ENCODE peak calls at places on chromosomes 16 and 17, in four cellular contexts. P is K562, B is ovary, E is A549. L is an unnamed sample.

GRCh38 chr17:17837966-17838962 is 1.5 kb upstream of the SREBF1 start:
- DNase-seq in B (peak; percentile 64), E (peak; percentile 85), P (peak; percentile 82), L (peak; percentile 71)

GRCh38 chr17:42683407-42684031 is 1.2 kb downstream of the CNTNAP1 start:
- DNase-seq in P (no peak), B (peak; percentile 51), E (no peak), L (no peak)

GRCh38 chr17:65198653-65199382 is 61.6 kb downstream of the RGS9 start:
- DNase-seq in E (peak; percentile 73), B (no peak), P (peak; percentile 62), L (no peak)

GRCh38 chr16:71229344-71229743 is 1.2 kb downstream of the HYDIN start:
- DNase-seq in B (no peak), P (no peak), E (no peak), L (no peak)

GRCh38 chr17:9768381-9768934 is 22.9 kb downstream of the DHRS7C start:
- DNase-seq in P (peak; percentile 21), B (no peak), E (peak; percentile 60), L (no peak)

GRCh38 chr17:75785770-75786538 is 1.3 kb downstream of the UNK start:
- DNase-seq in P (peak; percentile 50), E (no peak), B (no peak), L (no peak)

GRCh38 chr17:70288540-70289290 is 119.4 kb downstream of the KCNJ2 start:
- DNase-seq in P (no peak), E (no peak), B (no peak), L (no peak)

GRCh38 chr17:48241131-48241591 is 133.6 kb downstream of the SNX11 start:
- DNase-seq in B (no peak), E (peak; percentile 90), P (peak; percentile 91), L (peak; percentile 7)

GRCh38 chr17:19003543-19003965 is 1.0 kb downstream of the FAM83G start:
- DNase-seq in B (no peak), P (no peak), E (no peak), L (no peak)

GRCh38 chr17:73646409-73647305 is 2.4 kb upstream of the SDK2 start:
- DNase-seq in B (no peak), P (peak; percentile 20), E (peak; percentile 50), L (no peak)

GRCh38 chr16:7335991-7336634 is 3.5 kb downstream of the RBFOX1 start:
- DNase-seq in E (no peak), P (no peak), B (no peak), L (no peak)

GRCh38 chr16:55331648-55332185 is 7.7 kb downstream of the IRX6 start:
- DNase-seq in P (no peak), E (no peak), B (no peak), L (no peak)

GRCh38 chr16:71726491-71727319 is 2.2 kb upstream of the PHLPP2 start:
- DNase-seq in P (no peak), B (no peak), E (no peak), L (no peak)

GRCh38 chr16:77211880-77212735 is 12.9 kb downstream of the SYCE1L start:
- DNase-seq in B (peak; percentile 76), E (peak; percentile 86), P (peak; percentile 55), L (no peak)

GRCh38 chr17:45138911-45139532 is 3.5 kb downstream of the ACBD4 start:
- DNase-seq in B (peak; percentile 29), P (no peak), E (no peak), L (no peak)

GRCh38 chr16:6897910-6898475 is 434.7 kb upstream of the RBFOX1 start:
- DNase-seq in B (no peak), P (no peak), E (no peak), L (no peak)

GRCh38 chr17:48352630-48353029 is 77.4 kb downstream of the SKAP1 start:
- DNase-seq in B (no peak), E (no peak), P (no peak), L (no peak)

GRCh38 chr16:15498427-15499175 is 64.2 kb downstream of the BMERB1 start:
- DNase-seq in B (no peak), E (no peak), P (no peak), L (no peak)

GRCh38 chr16:66502020-66502913 is 47.7 kb downstream of the TK2 start:
- DNase-seq in B (peak; percentile 91), E (peak; percentile 47), P (no peak), L (peak; percentile 88)

GRCh38 chr17:26731005-26731921 is 562.7 kb upstream of the WSB1 start:
- DNase-seq in B (no peak), P (no peak), E (no peak), L (no peak)

GRCh38 chr17:35811759-35812158 is 2.5 kb downstream of the TAF15 start:
- DNase-seq in E (no peak), P (no peak), B (no peak), L (no peak)
- TF ChIP-seq POLR2A in E (no peak), P (no peak), B (no peak), L (no peak)

DNA sequence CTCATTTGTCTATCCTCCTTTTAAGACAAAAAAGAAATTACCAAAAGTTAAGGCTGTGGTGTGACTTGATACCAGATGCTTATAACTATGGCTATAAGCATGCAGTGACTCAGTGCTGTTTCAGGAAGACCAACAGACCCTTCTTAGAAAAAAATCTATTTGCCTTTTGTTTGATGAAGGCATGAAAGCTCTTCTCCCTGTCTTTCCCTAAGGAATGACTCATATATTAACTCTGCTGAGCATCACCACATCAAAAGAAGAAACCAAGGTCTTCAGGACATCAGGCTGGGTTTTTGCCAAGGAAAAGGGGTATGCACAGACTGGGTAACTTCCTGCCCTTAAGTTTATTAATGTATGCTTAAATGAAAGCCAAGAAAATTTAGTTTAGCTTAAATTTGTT is 47.1 kb downstream of the VMP1 start:
- DNase-seq in B (no peak), P (peak; percentile 46), E (peak; percentile 99), L (no peak)
- H3K4me1 ChIP-seq in B (peaks cover 5% of the 10 kb centered on the region), P (peaks cover 5% of the 10 kb centered on the region), E (peaks cover 84% of the 10 kb centered on the region), L (peaks cover 46% of the 10 kb centered on the region)

GRCh38 chr17:55284001-55284884 is 19.5 kb downstream of the HLF start:
- DNase-seq in B (no peak), P (no peak), E (no peak), L (no peak)

GRCh38 chr17:55282379-55282702 is 17.6 kb downstream of the HLF start:
- DNase-seq in E (no peak), P (no peak), B (no peak), L (no peak)

GRCh38 chr17:55284944-55285339 is 20.2 kb downstream of the HLF start:
- DNase-seq in B (no peak), E (no peak), P (no peak), L (no peak)

GRCh38 chr17:55281592-55282378 is 17.0 kb downstream of the HLF start:
- DNase-seq in P (no peak), E (no peak), B (no peak), L (no peak)

DNA sequence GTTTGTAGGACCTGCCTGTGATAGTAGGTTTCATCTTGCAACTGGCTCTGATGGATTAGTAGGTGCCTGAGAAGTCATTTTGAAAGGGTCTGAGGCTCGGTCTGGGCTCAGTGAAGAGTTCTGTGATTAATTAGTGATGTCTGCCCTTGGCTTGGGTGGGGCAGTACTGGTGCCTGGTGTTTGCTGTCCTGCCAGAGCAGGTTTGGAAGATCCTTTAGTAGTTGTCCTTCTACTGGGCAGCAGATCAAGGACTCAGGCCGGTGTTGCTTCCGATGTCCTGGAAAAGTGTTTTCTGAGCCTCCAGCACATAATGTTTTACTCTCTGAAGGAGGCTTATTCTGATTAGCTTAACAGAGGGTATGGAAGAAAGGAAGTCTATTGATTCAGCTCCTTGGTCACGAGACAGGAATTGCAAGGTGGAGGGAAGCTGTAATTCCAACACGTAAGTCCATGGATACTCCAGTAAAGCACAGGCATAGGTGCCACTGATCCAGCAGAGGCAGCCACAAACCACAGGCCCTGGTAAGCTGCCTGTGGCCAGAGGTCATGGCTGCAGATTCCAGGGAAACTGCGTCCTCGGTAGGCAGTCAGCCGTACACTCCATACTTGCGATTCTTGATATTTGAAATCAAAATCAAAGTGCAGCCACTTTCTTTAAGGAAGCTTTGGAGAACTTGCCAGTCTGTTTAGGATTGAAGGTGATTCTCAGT is 18.7 kb downstream of the HLF start:
- DNase-seq in E (no peak), P (no peak), B (no peak), L (no peak)
- TF ChIP-seq EP300 in E (no peak), P (no peak), B (no peak), L (no peak)

GRCh38 chr17:50634123-50634914 is at the start of gene ABCC3:
- DNase-seq in B (no peak), P (no peak), E (peak; percentile 87), L (no peak)
- TF ChIP-seq POLR2A in B (no peak), P (no peak), E (peak; percentile 63), L (no peak)

GRCh38 chr17:76886395-76886794 is 18.2 kb downstream of the MGAT5B start:
- DNase-seq in B (no peak), P (no peak), E (no peak), L (no peak)
- H3K4me1 ChIP-seq in B (no peaks in the 10 kb centered on the region), P (no peaks in the 10 kb centered on the region), E (no peaks in the 10 kb centered on the region), L (no peaks in the 10 kb centered on the region)